ENCODE peak calls at places on chromosomes 5 and 9, in four cellular contexts. K is foreskin fibroblast, S is AG04450, F is left ventricle myocardium inferior. O is an unnamed sample.

GRCh38 chr5:54325610-54326311 is 15.4 kb upstream of the ARL15 start:
- DNase-seq in S (no peak), F (no peak), K (peak), O (no peak)

GRCh38 chr9:21761309-21761901 is 41.0 kb upstream of the MTAP start:
- DNase-seq in K (no peak), F (no peak), S (no peak), O (no peak)

GRCh38 chr5:12110629-12111028 is 206.4 kb upstream of the CTNND2 start:
- DNase-seq in S (no peak), F (no peak), K (no peak), O (no peak)

GRCh38 chr9:20898885-20899554 is 132.4 kb downstream of the HACD4 start:
- DNase-seq in S (no peak), K (peak), F (no peak), O (no peak)

GRCh38 chr9:37700131-37700530 is 49.4 kb downstream of the FRMPD1 start:
- DNase-seq in S (no peak), K (no peak), F (no peak), O (no peak)

GRCh38 chr9:108569624-108570023 is 286.2 kb downstream of the ACTL7B start:
- DNase-seq in K (peak), F (no peak), S (peak), O (peak)

GRCh38 chr9:131697097-131697496 is 42.8 kb downstream of the RAPGEF1 start:
- DNase-seq in K (peak), S (no peak), F (peak), O (no peak)

GRCh38 chr5:154714271-154714986 is 40.7 kb upstream of the LARP1 start:
- DNase-seq in F (no peak), K (peak), S (peak), O (no peak)

GRCh38 chr9:16708638-16709435 is 161.6 kb downstream of the BNC2 start:
- DNase-seq in F (no peak), K (no peak), S (no peak), O (no peak)

GRCh38 chr5:67972027-67972822 is 243.3 kb upstream of the PIK3R1 start:
- DNase-seq in S (no peak), K (no peak), F (no peak), O (no peak)

GRCh38 chr9:27292646-27293045 is 4.3 kb downstream of the EQTN start:
- DNase-seq in S (peak), K (peak), F (no peak), O (peak)

GRCh38 chr5:73222173-73222572 is 49.2 kb downstream of the TMEM174 start:
- DNase-seq in F (no peak), S (no peak), K (no peak), O (no peak)

GRCh38 chr9:108213516-108213915 is 642.3 kb downstream of the ACTL7B start:
- DNase-seq in K (no peak), F (no peak), S (no peak), O (no peak)

GRCh38 chr9:15096959-15097358 is 186.7 kb upstream of the FREM1 start:
- DNase-seq in F (no peak), K (no peak), S (no peak), O (no peak)

GRCh38 chr9:95092321-95093072 is 225.0 kb downstream of the FANCC start:
- DNase-seq in K (peak), S (no peak), F (no peak), O (peak)

GRCh38 chr9:107243757-107244156 is 39.3 kb upstream of the RAD23B start:
- DNase-seq in K (peak), F (no peak), S (no peak), O (no peak)

GRCh38 chr5:14557840-14558239 is 23.8 kb upstream of the OTULINL start:
- DNase-seq in F (no peak), S (no peak), K (no peak), O (no peak)

GRCh38 chr5:82808960-82809359 is 268.2 kb downstream of the TMEM167A start:
- DNase-seq in K (no peak), F (no peak), S (no peak), O (no peak)

GRCh38 chr9:134944351-134944802 is 26.7 kb upstream of the FCN1 start:
- DNase-seq in K (peak), S (no peak), F (no peak), O (no peak)

GRCh38 chr5:75885849-75886596 is 168.8 kb upstream of the POC5 start:
- DNase-seq in S (no peak), F (no peak), K (no peak), O (no peak)

GRCh38 chr5:154873791-154874331 is 15.4 kb downstream of the CNOT8 start:
- DNase-seq in F (no peak), K (no peak), S (no peak), O (no peak)

GRCh38 chr9:132099184-132099583 is 19.5 kb upstream of the MED27 start:
- DNase-seq in S (no peak), F (no peak), K (no peak), O (no peak)

GRCh38 chr9:134895849-134896833 is 15.5 kb downstream of the FCN2 start:
- DNase-seq in F (peak), K (peak), S (peak), O (no peak)

GRCh38 chr5:132193165-132193694 is 34.4 kb downstream of the P4HA2 start:
- DNase-seq in K (no peak), F (no peak), S (no peak), O (no peak)

GRCh38 chr9:111969061-111969460 is 72.4 kb downstream of the UGCG start:
- DNase-seq in S (no peak), K (peak), F (no peak), O (no peak)

GRCh38 chr5:150626853-150627276 is 13.6 kb upstream of the SYNPO start:
- DNase-seq in F (peak), K (no peak), S (no peak), O (no peak)

GRCh38 chr9:109781541-109782197 is 1.7 kb downstream of the PALM2AKAP2 start:
- DNase-seq in S (no peak), F (no peak), K (peak), O (no peak)
- H3K4me3 ChIP-seq in S (peak), F (peak), K (peak), O (peak)

GRCh38 chr9:122091682-122092592 is 1.2 kb downstream of the TTLL11 start:
- DNase-seq in S (no peak), F (no peak), K (no peak), O (no peak)
- H3K4me3 ChIP-seq in S (peak), F (peak), K (peak), O (peak)

DNA sequence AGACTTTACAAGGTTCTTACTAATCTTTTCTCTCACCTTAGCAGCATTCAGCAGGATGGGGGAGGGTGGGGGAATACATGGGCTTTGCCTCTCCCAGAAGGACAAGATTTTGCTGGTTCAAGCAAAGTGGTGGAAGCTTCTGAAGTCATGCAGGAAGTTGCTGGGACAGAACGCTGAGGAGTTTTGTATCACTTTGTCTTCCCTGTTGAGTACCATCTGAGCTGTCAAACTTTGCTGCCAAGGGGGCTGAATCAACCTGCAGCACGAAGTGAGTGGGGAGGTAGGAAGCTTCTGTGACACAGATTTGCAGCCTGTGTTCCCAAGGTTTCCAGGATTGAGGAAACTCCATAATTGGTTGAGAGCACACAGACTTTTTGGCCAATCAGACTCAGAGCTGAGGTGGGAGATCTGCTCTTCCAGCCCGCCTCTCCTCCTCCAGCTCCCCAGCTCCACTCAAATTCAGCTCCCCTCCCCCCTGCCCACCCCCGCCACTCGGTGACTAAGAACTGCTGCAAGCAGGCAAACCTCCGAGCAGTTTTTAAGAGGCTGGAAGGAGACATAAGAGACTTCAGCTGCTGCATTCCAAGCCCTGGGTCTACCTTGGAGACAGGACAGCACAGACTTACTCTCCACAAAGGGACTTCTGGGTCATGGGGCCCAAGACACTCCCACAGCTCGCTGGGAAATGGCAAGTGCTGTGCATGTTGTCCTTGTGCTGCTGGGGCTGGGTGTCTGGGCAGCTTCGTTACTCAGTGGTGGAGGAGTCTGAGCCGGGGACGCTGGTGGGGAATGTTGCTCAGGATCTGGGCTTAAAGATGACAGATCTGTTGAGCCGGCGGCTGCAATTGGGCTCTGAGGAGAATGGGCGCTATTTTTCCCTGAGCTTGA is at the start of gene PCDHGC5:
- DNase-seq in K (peak), F (no peak), S (peak), O (no peak)
- H3K4me3 ChIP-seq in K (peak), F (no peak), S (peak), O (no peak)

GRCh38 chr5:88671408-88671807 is 211.6 kb downstream of the MEF2C start:
- DNase-seq in S (no peak), F (no peak), K (no peak), O (no peak)

GRCh38 chr5:88671808-88672499 is 211.0 kb downstream of the MEF2C start:
- DNase-seq in F (no peak), S (no peak), K (no peak), O (no peak)

GRCh38 chr5:88667187-88668141 is 215.5 kb downstream of the MEF2C start:
- DNase-seq in S (no peak), F (no peak), K (no peak), O (no peak)

GRCh38 chr5:88666761-88667186 is 216.2 kb downstream of the MEF2C start:
- DNase-seq in K (no peak), F (no peak), S (no peak), O (no peak)

DNA sequence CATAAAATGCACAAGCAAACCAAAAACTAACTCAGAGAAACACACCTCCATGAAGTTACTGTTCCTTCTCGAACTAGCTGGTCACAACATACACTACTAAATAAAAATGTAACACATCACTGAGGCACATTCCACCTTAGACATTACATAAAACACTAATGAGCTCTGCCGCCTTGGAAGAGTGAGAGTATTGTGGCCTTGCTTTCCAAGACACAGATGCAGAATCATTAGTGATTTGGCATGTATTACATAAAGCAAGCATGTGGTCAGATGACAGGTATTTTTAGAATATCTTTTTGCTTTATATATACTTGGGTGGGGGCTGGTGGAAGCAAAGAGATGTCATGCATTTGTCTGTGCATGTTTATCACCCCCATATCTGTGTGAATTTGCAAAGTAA is 213.7 kb downstream of the MEF2C start:
- DNase-seq in F (no peak), S (no peak), K (no peak), O (no peak)
- H3K4me3 ChIP-seq in F (no peak), S (no peak), K (no peak), O (no peak)

GRCh38 chr5:173714551-173715428 is 98.3 kb upstream of the BOD1 start:
- DNase-seq in F (no peak), S (peak), K (peak), O (peak)
- H3K4me3 ChIP-seq in F (no peak), S (no peak), K (no peak), O (no peak)

DNA sequence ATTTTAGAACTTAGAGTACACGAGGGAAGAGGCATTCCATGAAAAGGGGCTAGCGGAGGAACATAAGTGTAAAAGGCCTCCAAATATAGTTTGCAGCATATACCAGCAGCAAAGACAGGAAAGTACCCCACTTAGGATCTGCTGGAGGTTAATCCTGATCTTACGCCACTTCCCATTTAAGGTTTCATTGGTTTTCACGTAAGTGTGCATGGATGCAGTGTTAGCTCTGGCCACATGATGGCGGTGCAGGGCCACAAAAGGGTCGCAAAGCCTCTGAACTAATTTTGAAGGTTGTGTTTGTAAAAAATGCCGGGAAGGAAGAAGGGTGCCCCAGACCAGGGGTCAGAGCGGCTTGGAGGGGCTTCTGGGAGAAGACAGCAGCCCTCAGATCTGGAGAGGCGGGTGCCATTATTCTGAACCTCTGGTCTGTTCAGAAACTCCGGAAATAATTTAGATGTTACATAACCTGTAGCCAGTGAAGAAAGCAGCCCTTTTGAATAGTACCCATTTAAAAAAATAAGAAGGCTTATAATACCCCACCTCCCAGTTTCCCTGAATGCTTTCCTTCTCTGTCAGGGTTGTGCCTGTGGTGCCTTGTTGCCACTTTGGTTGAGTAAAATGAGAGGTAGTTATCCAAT is 59.5 kb upstream of the TLR4 start:
- DNase-seq in K (peak), F (peak), S (peak), O (no peak)
- H3K4me3 ChIP-seq in K (peak), F (peak), S (no peak), O (no peak)

GRCh38 chr9:113597390-113598241 is 134.1 kb downstream of the RGS3 start:
- DNase-seq in K (no peak), S (no peak), F (no peak), O (no peak)
- H3K4me3 ChIP-seq in K (peak), S (peak), F (peak), O (no peak)

O was measured in BJ.